ENCODE peak calls at places on chromosome 19, in eight cellular contexts. C is breast epithelium; L is psoas muscle; O is CD4-positive, CD25-positive, alpha-beta regulatory T cell; S is Peyer's patch; N is fibroblast of lung; Z is stomach; Y is tibial artery. E is an unnamed sample.
A peak's percentile ranks its signal among the peaks of the same experiment; 100 is the strongest.

GRCh38 chr19:41746593-41747227 is 8.6 kb upstream of the CEACAM6 start:
- DNase-seq in O (peak; percentile 71), C (no peak), L (no peak), Z (peak; percentile 73), Y (no peak), N (peak; percentile 36), S (peak; percentile 55), E (peak; percentile 4)

GRCh38 chr19:16034180-16034579 is 42.1 kb upstream of the TPM4 start:
- DNase-seq in S (no peak), O (no peak), C (no peak), Z (peak; percentile 15), L (no peak), N (no peak), Y (no peak), E (no peak)

GRCh38 chr19:52941941-52942370 is 18.7 kb upstream of the ZNF888 start:
- DNase-seq in O (peak; percentile 40), S (peak; percentile 56), L (peak; percentile 54), N (peak; percentile 23), C (no peak), Z (peak; percentile 35), Y (peak; percentile 71), E (no peak)

GRCh38 chr19:5567360-5567970 is at the start of gene TINCR:
- DNase-seq in S (no peak), L (no peak), C (no peak), N (no peak), O (no peak), Y (no peak), Z (no peak), E (no peak)

GRCh38 chr19:27851002-27851481 is 1361.9 kb downstream of the UQCRFS1 start:
- DNase-seq in Z (no peak), Y (no peak), N (no peak), S (no peak), L (no peak), C (no peak), O (no peak), E (no peak)

GRCh38 chr19:17775245-17775927 is 19.6 kb upstream of the B3GNT3 start:
- DNase-seq in O (no peak), S (no peak), L (no peak), Z (peak; percentile 42), Y (no peak), C (no peak), N (no peak), E (no peak)

GRCh38 chr19:51002542-51003311 is 1.3 kb upstream of the KLK8 start:
- DNase-seq in C (no peak), S (no peak), N (no peak), Z (no peak), O (peak; percentile 12), Y (no peak), L (no peak), E (no peak)

GRCh38 chr19:31715249-31715944 is 366.2 kb upstream of the TSHZ3 start:
- DNase-seq in Y (no peak), N (peak; percentile 27), S (no peak), O (no peak), L (no peak), Z (no peak), C (no peak), E (no peak)

GRCh38 chr19:1049841-1050240 is 9.9 kb downstream of the ABCA7 start:
- DNase-seq in S (no peak), Z (no peak), N (no peak), O (no peak), L (no peak), Y (no peak), C (no peak), E (no peak)

GRCh38 chr19:57465680-57466381 is 8.9 kb upstream of the VN1R1 start:
- DNase-seq in S (no peak), O (peak; percentile 57), Y (no peak), L (no peak), C (no peak), N (no peak), Z (no peak), E (no peak)

GRCh38 chr19:44850641-44851109 is 4.6 kb downstream of the NECTIN2 start:
- DNase-seq in Y (no peak), N (no peak), S (no peak), O (no peak), C (no peak), Z (peak; percentile 62), L (no peak), E (no peak)

GRCh38 chr19:44848036-44848804 is 2.1 kb downstream of the NECTIN2 start:
- DNase-seq in Z (no peak), N (peak; percentile 57), O (no peak), Y (no peak), L (no peak), S (no peak), C (no peak), E (no peak)

GRCh38 chr19:44847144-44848035 is 1.3 kb downstream of the NECTIN2 start:
- DNase-seq in N (peak; percentile 61), L (peak; percentile 72), S (peak; percentile 89), O (no peak), Y (peak; percentile 89), C (peak; percentile 88), Z (peak; percentile 92), E (peak; percentile 13)

GRCh38 chr19:44846455-44847143 is 502 bp downstream of the NECTIN2 start:
- DNase-seq in Y (no peak), O (no peak), S (no peak), C (no peak), Z (no peak), L (peak; percentile 66), N (peak; percentile 61), E (no peak)

DNA sequence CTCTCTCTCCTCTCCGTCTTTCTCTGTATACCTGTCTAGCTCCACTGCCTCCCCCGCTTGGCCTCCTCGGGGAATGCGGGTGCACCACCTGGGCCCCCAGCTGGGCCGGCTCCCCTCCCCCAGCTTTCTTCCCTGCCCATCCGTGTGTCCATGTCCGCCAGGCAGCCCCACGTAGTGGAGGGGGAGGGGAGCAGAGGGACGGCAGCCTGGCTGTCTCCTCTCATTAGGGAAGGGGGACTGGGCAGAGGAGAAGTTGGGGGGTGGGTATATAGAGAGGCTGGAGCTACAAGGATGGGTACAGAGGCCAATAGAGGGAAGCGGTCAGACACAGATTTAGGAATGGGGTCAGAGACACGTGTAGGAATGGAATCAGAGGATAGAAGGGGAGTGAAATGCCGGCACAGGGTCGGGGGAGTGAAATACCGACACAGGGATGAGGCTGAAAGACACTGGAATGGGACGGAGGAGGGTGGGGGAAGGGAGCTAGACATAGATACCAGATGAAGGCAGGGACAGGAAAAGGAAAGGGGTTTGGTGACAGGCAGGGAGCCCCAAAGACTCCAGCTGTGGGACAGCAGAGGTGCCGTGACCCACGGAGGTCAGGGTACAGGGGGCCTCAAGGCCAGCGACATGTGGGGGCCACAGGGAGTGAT is 2.8 kb downstream of the NECTIN2 start:
- DNase-seq in L (no peak), N (no peak), C (no peak), S (no peak), Y (no peak), O (no peak), Z (no peak), E (no peak)
- H3K4me1 ChIP-seq in L (no peaks in the 10 kb centered on the region), N (peaks cover 7% of the 10 kb centered on the region), C (peaks cover 7% of the 10 kb centered on the region), S (peaks cover 25% of the 10 kb centered on the region), Y (peaks cover 52% of the 10 kb centered on the region), O (peaks cover 35% of the 10 kb centered on the region), Z (peaks cover 66% of the 10 kb centered on the region), E (peaks cover 35% of the 10 kb centered on the region)

DNA sequence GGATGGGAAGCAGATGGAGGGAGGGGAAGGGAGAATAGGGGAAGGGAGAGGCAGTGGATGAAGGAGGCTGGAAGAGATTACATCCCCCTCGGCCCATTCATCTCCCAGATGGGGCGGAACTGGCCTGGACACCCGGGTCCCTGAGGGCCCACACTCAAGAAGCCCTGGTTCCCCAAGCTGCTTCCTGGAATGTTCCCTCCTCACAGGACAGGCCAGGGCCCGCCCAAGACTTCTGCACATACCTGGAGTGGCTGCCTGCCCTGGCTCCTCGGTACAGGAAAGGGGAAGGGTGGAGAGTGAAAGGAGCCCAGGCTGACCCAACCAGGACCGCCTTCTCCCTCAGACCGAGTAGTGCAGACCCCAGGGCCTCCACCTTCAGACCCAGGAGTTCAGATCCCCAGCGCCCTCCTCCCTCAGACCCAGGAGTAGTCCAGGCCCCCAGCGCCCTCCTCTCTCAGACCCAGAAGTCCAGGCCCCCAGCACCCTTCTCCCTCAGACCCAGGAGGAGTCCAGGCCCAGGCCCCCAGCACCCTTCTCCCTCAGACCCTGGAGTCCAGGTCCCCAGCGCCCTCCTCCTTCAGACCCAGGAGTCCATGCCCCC is 489 bp downstream of the NTF4 start:
- DNase-seq in S (no peak), C (no peak), Z (no peak), N (no peak), O (no peak), Y (no peak), L (no peak), E (no peak)
- H3K4me3 ChIP-seq in S (no peak overlapping the region), C (no peak overlapping the region), Z (peak overlapping the region; percentile 39), N (no peak overlapping the region), O (no peak overlapping the region), Y (no peak overlapping the region), L (no peak overlapping the region), E (no peak overlapping the region)

DNA sequence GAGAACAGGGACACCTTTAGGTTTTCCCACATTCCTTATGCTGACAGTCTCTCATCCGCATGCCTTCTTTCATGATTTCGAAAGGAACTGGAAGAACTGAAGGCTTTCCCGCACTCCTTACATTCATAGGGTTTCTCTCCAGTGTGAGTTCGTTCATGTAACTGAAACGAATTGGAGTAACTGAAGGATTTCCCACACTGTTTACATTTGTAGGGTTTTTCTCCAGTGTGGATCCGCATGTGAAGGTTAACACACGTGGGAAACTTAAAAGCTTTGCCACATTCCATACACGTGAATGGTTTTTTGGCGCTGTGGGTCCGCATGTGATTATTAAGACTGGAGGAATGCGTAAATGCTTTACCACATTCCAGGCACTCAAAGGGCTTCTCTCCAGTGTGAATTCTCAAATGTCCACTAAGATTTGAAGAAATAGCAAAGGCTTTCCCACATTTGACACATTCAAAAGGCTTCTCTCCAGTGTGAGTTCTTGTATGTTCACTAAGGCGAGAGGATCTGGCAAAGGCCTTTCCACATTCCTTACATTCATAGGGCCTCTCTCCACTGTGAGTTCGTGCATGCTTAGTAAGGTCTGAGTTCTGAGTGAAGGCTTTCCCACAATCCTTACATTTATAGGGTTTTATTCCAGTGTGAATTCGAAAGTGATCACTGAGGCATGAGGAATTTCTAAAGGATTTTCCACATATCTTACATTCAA is 22.0 kb downstream of the ZNF266 start:
- DNase-seq in O (no peak), N (no peak), C (no peak), S (no peak), L (no peak), Y (no peak), Z (no peak), E (no peak)
- H3K9me3 ChIP-seq in O (peaks cover 77% of the 10 kb centered on the region), N (peaks cover 6% of the 10 kb centered on the region), C (peaks cover 99% of the 10 kb centered on the region), S (peaks cover 57% of the 10 kb centered on the region), L (peaks cover 76% of the 10 kb centered on the region), Y (peaks cover 24% of the 10 kb centered on the region), Z (peaks cover 86% of the 10 kb centered on the region), E (peaks cover 70% of the 10 kb centered on the region)

DNA sequence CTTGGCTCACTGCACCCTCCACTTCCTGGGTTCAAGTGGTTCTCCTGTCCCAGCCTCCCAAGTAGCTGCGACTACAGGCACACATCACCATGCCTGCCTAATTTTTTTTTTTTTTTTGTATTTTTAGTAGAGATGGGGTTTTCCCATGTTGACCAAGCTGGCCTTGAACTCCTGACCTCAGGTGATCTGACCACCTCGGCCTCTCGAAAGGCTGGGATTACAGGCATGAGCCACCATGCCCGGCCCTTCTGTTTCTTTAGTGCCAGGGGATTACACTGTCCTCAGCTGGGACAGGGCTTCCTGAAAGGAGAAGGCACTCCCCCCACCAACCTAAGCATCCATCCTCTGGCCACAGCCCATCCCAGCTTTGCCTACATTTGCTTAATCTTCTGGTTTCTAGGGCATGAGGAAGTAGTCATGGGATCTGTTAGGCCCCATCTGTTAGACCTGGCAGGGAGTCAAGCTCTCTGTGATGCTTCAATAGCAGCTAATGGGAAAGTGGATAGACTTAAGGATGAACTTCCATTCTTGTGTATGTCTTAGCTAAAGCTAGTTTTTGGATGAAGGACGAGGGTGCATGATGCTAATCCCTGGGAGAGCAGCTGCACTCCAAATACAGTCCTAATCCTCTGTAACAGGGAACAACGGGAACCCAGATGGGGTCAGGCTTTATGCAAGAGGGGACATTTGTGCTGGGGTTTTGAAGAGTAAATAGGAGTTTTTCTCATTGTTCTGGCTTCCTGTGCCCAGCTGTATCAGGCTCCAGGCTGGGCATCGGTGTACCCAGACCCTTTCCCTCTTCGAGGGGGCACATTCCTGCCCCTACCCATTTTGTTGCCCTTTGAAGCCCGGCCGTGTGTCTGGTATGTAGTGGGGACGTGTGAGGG is 2.6 kb downstream of the VAV1 start:
- DNase-seq in Y (no peak), O (no peak), L (no peak), Z (no peak), N (no peak), C (no peak), S (no peak), E (no peak)
- H3K4me1 ChIP-seq in Y (no peaks in the 10 kb centered on the region), O (peaks cover 46% of the 10 kb centered on the region), L (no peaks in the 10 kb centered on the region), Z (peaks cover 15% of the 10 kb centered on the region), N (no peaks in the 10 kb centered on the region), C (no peaks in the 10 kb centered on the region), S (peaks cover 11% of the 10 kb centered on the region), E (peaks cover 14% of the 10 kb centered on the region)

E was measured in effector memory CD4-positive, alpha-beta T cell.